ENCODE peak calls at places on chromosomes 4 and X, in four cellular contexts. B, P, N and V are unnamed samples.

GRCh38 chr4:155999743-156000142 is 46.1 kb upstream of the CTSO start:
- DNase-seq in B (peak; percentile 80), P (no peak), N (no peak), V (no peak)

GRCh38 chrX:134886201-134886600 is 104.6 kb upstream of the SMIM10 start:
- DNase-seq in B (no peak), P (no peak), N (no peak), V (no peak)

GRCh38 chr4:40316333-40316781 is 18.8 kb upstream of the CHRNA9 start:
- DNase-seq in B (no peak), P (no peak), N (no peak), V (peak; percentile 26)

GRCh38 chr4:21699437-21699836 is 249.1 kb downstream of the KCNIP4 start:
- DNase-seq in B (no peak), P (no peak), N (no peak), V (no peak)

GRCh38 chr4:17203767-17204166 is 305.3 kb upstream of the LDB2 start:
- DNase-seq in B (no peak), P (no peak), N (no peak), V (no peak)

GRCh38 chrX:72392816-72393800 is 87.4 kb upstream of the CITED1 start:
- DNase-seq in B (no peak), P (no peak), N (no peak), V (no peak)

GRCh38 chr4:87093443-87094123 is 126.8 kb downstream of the KLHL8 start:
- DNase-seq in B (no peak), P (no peak), N (no peak), V (peak; percentile 69)

GRCh38 chr4:101346312-101346561 is 1.1 kb downstream of the PPP3CA start:
- DNase-seq in B (no peak), P (no peak), N (no peak), V (peak; percentile 65)

GRCh38 chr4:104524591-104524990 is 29.9 kb upstream of the CXXC4 start:
- DNase-seq in B (no peak), P (no peak), N (no peak), V (no peak)

GRCh38 chrX:789096-789495 is 158.5 kb downstream of the SHOX start:
- DNase-seq in B (no peak), P (no peak), N (peak; percentile 89), V (no peak)

GRCh38 chr4:37827030-37827705 is 682 bp downstream of the PGM2 start:
- DNase-seq in B (no peak), P (peak; percentile 12), N (no peak), V (peak; percentile 46)

GRCh38 chrX:45903781-45904201 is 641.4 kb downstream of the ZNF674 start:
- DNase-seq in B (no peak), P (no peak), N (no peak), V (no peak)

GRCh38 chr4:88697588-88698329 is at the start of gene NAP1L5:
- DNase-seq in B (peak; percentile 65), P (peak; percentile 17), N (no peak), V (peak; percentile 63)

GRCh38 chrX:119760026-119760902 is 1.9 kb downstream of the SOWAHD start:
- DNase-seq in B (no peak), P (no peak), N (no peak), V (peak; percentile 46)

GRCh38 chrX:32483534-32484136 is 727.7 kb downstream of the DMD start:
- DNase-seq in B (no peak), P (no peak), N (no peak), V (no peak)

GRCh38 chrX:99184153-99184552 is 1225.9 kb downstream of the PCDH19 start:
- DNase-seq in B (no peak), P (no peak), N (no peak), V (no peak)

GRCh38 chr4:4259484-4260100 is 11.6 kb upstream of the TMEM128 start:
- DNase-seq in B (no peak), P (peak; percentile 25), N (no peak), V (no peak)

GRCh38 chr4:118765399-118765798 is 70.5 kb downstream of the SEC24D start:
- DNase-seq in B (no peak), P (no peak), N (no peak), V (no peak)

GRCh38 chrX:68754406-68754805 is 74.4 kb upstream of the EFNB1 start:
- DNase-seq in B (no peak), P (no peak), N (no peak), V (no peak)

GRCh38 chrX:2608638-2609430 is 82.3 kb upstream of the CD99 start:
- DNase-seq in B (peak; percentile 84), P (peak; percentile 80), N (no peak), V (peak; percentile 95)

GRCh38 chr4:30719363-30720020 is 677 bp upstream of the PCDH7 start:
- DNase-seq in B (peak; percentile 77), P (no peak), N (no peak), V (peak; percentile 46)

GRCh38 chr4:74009307-74009706 is 10.8 kb upstream of the CXCL5 start:
- DNase-seq in B (no peak), P (no peak), N (no peak), V (no peak)

GRCh38 chr4:165009493-165010227 is 22.1 kb upstream of the TRIM60 start:
- DNase-seq in B (no peak), P (no peak), N (no peak), V (peak; percentile 42)

GRCh38 chr4:38152305-38152704 is 192.1 kb downstream of the PTTG2 start:
- DNase-seq in B (no peak), P (no peak), N (no peak), V (no peak)

GRCh38 chr4:88619973-88620372 is 27.7 kb downstream of the HERC3 start:
- DNase-seq in B (no peak), P (no peak), N (no peak), V (no peak)

GRCh38 chrX:50100188-50100587 is 100.6 kb downstream of the AKAP4 start:
- DNase-seq in B (no peak), P (no peak), N (no peak), V (no peak)

GRCh38 chr4:84750260-84750955 is 167.5 kb downstream of the CDS1 start:
- DNase-seq in B (no peak), P (no peak), N (no peak), V (peak; percentile 27)

GRCh38 chr4:47122592-47123291 is 91.4 kb downstream of the GABRB1 start:
- DNase-seq in B (peak; percentile 75), P (peak; percentile 43), N (no peak), V (peak; percentile 61)

GRCh38 chr4:23904639-23905061 is 14.8 kb upstream of the PPARGC1A start:
- DNase-seq in B (no peak), P (no peak), N (no peak), V (no peak)

GRCh38 chr4:105191621-105192210 is 45.0 kb downstream of the TET2 start:
- DNase-seq in B (no peak), P (no peak), N (no peak), V (peak; percentile 25)

GRCh38 chr4:10831727-10832408 is 147.3 kb upstream of the CLNK start:
- DNase-seq in B (no peak), P (no peak), N (no peak), V (no peak)

GRCh38 chr4:71275004-71275403 is 63.8 kb upstream of the SLC4A4 start:
- DNase-seq in B (no peak), P (no peak), N (no peak), V (no peak)

GRCh38 chr4:3369781-3370660 is 71.7 kb upstream of the HGFAC start:
- DNase-seq in B (peak; percentile 54), P (no peak), N (no peak), V (no peak)

GRCh38 chrX:44675364-44676024 is 132.8 kb upstream of the FUNDC1 start:
- DNase-seq in B (no peak), P (no peak), N (no peak), V (no peak)

GRCh38 chr4:2135083-2135482 is 76.0 kb downstream of the NAT8L start:
- DNase-seq in B (no peak), P (no peak), N (no peak), V (peak; percentile 35)

GRCh38 chr4:188691811-188692210 is 552.6 kb downstream of the TRIML1 start:
- DNase-seq in B (no peak), P (no peak), N (no peak), V (no peak)

GRCh38 chr4:112895785-112896184 is 153.7 kb upstream of the ANK2 start:
- DNase-seq in B (no peak), P (no peak), N (no peak), V (no peak)

DNA sequence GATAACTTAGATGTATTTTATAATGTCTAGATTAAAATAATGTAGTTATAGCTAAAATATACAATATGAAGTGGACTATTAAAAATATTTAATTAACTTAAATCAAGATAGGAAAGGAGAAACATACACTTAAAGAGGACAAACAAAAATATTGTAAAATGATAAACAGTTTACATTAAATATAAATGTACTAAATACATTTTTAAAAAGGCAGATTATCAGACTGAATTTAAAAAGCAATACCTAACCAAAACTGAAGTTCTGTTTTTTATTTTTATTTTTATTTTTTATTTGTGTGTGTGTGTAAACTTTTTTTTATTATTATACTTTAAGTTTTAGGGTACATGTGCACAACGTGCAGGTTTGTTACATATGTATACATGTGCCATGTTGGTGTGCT is 811.6 kb upstream of the INTU start:
- DNase-seq in B (no peak), P (no peak), N (no peak), V (no peak)
- TF ChIP-seq CTCF in B (no peak), P (no peak), N (no peak), V (no peak)

GRCh38 chr4:16052939-16053338 is 30.9 kb downstream of the PROM1 start:
- DNase-seq in B (no peak), P (no peak), N (no peak), V (no peak)
- TF ChIP-seq CTCF in B (no peak), P (no peak), N (no peak), V (no peak)

GRCh38 chr4:150799207-150799606 is 215.9 kb downstream of the LRBA start:
- DNase-seq in B (no peak), P (no peak), N (no peak), V (no peak)
- TF ChIP-seq CTCF in B (no peak), P (peak; percentile 38), N (no peak), V (no peak)

GRCh38 chr4:7280906-7281305 is 88.6 kb downstream of the SORCS2 start:
- DNase-seq in B (no peak), P (no peak), N (no peak), V (no peak)

GRCh38 chr4:7276538-7276937 is 84.2 kb downstream of the SORCS2 start:
- DNase-seq in B (no peak), P (no peak), N (no peak), V (no peak)

GRCh38 chr4:7275490-7276154 is 83.3 kb downstream of the SORCS2 start:
- DNase-seq in B (no peak), P (no peak), N (no peak), V (no peak)

GRCh38 chr4:7279902-7280301 is 87.6 kb downstream of the SORCS2 start:
- DNase-seq in B (no peak), P (no peak), N (no peak), V (no peak)

DNA sequence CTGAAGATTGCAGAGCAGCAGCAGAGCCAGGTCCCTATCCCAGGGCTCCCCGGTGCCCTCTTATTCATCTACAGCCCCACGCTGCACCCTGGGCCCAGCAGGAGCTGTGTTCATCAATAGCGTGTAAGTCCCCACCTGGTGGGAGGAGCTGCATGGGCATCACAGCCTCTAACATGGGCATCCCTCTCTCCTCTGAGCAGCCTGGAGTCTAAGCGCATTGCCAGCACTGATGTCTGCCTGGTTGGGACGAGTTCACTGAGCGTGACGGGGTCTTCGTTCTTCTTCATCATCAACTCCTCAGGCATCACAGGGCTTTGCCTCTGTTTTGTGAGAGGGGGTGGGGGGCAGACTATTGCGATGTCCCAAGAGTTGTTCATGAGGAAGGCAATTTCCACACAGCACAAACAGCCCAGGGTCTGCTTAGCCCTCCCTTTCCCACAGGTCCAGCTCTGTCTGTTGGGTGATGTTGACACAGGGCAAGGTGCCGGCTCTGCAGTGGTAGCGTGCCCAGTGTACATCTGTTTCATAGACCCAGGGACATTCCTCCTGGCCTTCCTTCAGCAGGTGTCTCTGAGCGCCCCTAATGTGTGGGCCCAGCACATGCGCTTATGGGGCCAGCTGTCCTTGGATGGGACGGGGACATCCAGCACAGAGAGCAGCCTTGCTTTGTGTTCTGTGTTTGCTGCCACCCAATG is 85.9 kb downstream of the SORCS2 start:
- DNase-seq in B (no peak), P (no peak), N (no peak), V (no peak)
- TF ChIP-seq CTCF in B (no peak), P (no peak), N (no peak), V (no peak)